ENCODE peak calls at places on chromosomes 13 and 19, in ten cellular contexts. One of them, this sample, is unnamed. For H3K9me3, the result is how much of the 10 kb centered on the place peaks cover.

GRCh38 chr13:107035778-107036177 is 467.8 kb upstream of the ARGLU1 start:
- DNase-seq in ovary: no peak
- DNase-seq in T-helper 17 cell: no peak
- DNase-seq in thyroid gland: no peak
- DNase-seq in transverse colon: no peak
- DNase-seq in suprapubic skin: no peak
- DNase-seq in CD8-positive, alpha-beta memory T cell: no peak
- DNase-seq in spleen: no peak
- DNase-seq in GM12878: no peak
- DNase-seq in esophagus muscularis mucosa: no peak
- DNase-seq in this sample: no peak

GRCh38 chr19:17522988-17523872 is 11.8 kb downstream of the PGLS start:
- DNase-seq in esophagus muscularis mucosa: no peak
- DNase-seq in CD8-positive, alpha-beta memory T cell: no peak
- DNase-seq in GM12878: peak
- DNase-seq in ovary: no peak
- DNase-seq in suprapubic skin: no peak
- DNase-seq in transverse colon: peak
- DNase-seq in T-helper 17 cell: no peak
- DNase-seq in spleen: peak
- DNase-seq in thyroid gland: peak
- DNase-seq in this sample: peak

GRCh38 chr13:48838193-48839000 is 137.3 kb upstream of the FNDC3A start:
- DNase-seq in transverse colon: no peak
- DNase-seq in suprapubic skin: no peak
- DNase-seq in GM12878: no peak
- DNase-seq in thyroid gland: no peak
- DNase-seq in T-helper 17 cell: no peak
- DNase-seq in CD8-positive, alpha-beta memory T cell: no peak
- DNase-seq in ovary: no peak
- DNase-seq in spleen: no peak
- DNase-seq in esophagus muscularis mucosa: no peak
- DNase-seq in this sample: no peak

GRCh38 chr19:18449552-18449951 is 11.6 kb upstream of the ISYNA1 start:
- DNase-seq in suprapubic skin: no peak
- DNase-seq in transverse colon: no peak
- DNase-seq in spleen: no peak
- DNase-seq in T-helper 17 cell: no peak
- DNase-seq in thyroid gland: no peak
- DNase-seq in CD8-positive, alpha-beta memory T cell: no peak
- DNase-seq in GM12878: no peak
- DNase-seq in esophagus muscularis mucosa: no peak
- DNase-seq in ovary: no peak
- DNase-seq in this sample: no peak

GRCh38 chr13:31639443-31640163 is 99.7 kb upstream of the RXFP2 start:
- DNase-seq in transverse colon: no peak
- DNase-seq in spleen: no peak
- DNase-seq in thyroid gland: no peak
- DNase-seq in ovary: no peak
- DNase-seq in GM12878: no peak
- DNase-seq in CD8-positive, alpha-beta memory T cell: no peak
- DNase-seq in esophagus muscularis mucosa: no peak
- DNase-seq in T-helper 17 cell: no peak
- DNase-seq in suprapubic skin: no peak
- DNase-seq in this sample: no peak

GRCh38 chr13:106796280-106797047 is 228.5 kb upstream of the ARGLU1 start:
- DNase-seq in suprapubic skin: no peak
- DNase-seq in spleen: no peak
- DNase-seq in esophagus muscularis mucosa: no peak
- DNase-seq in transverse colon: no peak
- DNase-seq in CD8-positive, alpha-beta memory T cell: no peak
- DNase-seq in T-helper 17 cell: no peak
- DNase-seq in thyroid gland: no peak
- DNase-seq in GM12878: peak
- DNase-seq in ovary: no peak
- DNase-seq in this sample: no peak

GRCh38 chr19:38451629-38452028 is 18.1 kb downstream of the RYR1 start:
- DNase-seq in T-helper 17 cell: no peak
- DNase-seq in transverse colon: no peak
- DNase-seq in esophagus muscularis mucosa: no peak
- DNase-seq in ovary: no peak
- DNase-seq in spleen: no peak
- DNase-seq in GM12878: no peak
- DNase-seq in thyroid gland: no peak
- DNase-seq in suprapubic skin: no peak
- DNase-seq in CD8-positive, alpha-beta memory T cell: no peak
- DNase-seq in this sample: no peak

GRCh38 chr19:38942471-38943181 is 11.9 kb downstream of the MRPS12 start:
- DNase-seq in esophagus muscularis mucosa: no peak
- DNase-seq in ovary: no peak
- DNase-seq in T-helper 17 cell: no peak
- DNase-seq in spleen: peak
- DNase-seq in transverse colon: no peak
- DNase-seq in GM12878: no peak
- DNase-seq in CD8-positive, alpha-beta memory T cell: no peak
- DNase-seq in suprapubic skin: no peak
- DNase-seq in thyroid gland: no peak
- DNase-seq in this sample: no peak

GRCh38 chr19:20005741-20006140 is 33.6 kb downstream of the ZNF682 start:
- DNase-seq in T-helper 17 cell: no peak
- DNase-seq in CD8-positive, alpha-beta memory T cell: no peak
- DNase-seq in ovary: no peak
- DNase-seq in esophagus muscularis mucosa: no peak
- DNase-seq in spleen: no peak
- DNase-seq in thyroid gland: no peak
- DNase-seq in suprapubic skin: no peak
- DNase-seq in transverse colon: no peak
- DNase-seq in GM12878: no peak
- DNase-seq in this sample: no peak
- H3K9me3 ChIP-seq in T-helper 17 cell: under half
- H3K9me3 ChIP-seq in CD8-positive, alpha-beta memory T cell: under half
- H3K9me3 ChIP-seq in ovary: under half
- H3K9me3 ChIP-seq in esophagus muscularis mucosa: under half
- H3K9me3 ChIP-seq in spleen: half or more
- H3K9me3 ChIP-seq in thyroid gland: under half
- H3K9me3 ChIP-seq in suprapubic skin: under half
- H3K9me3 ChIP-seq in transverse colon: under half
- H3K9me3 ChIP-seq in GM12878: under half
- H3K9me3 ChIP-seq in this sample: under half

DNA sequence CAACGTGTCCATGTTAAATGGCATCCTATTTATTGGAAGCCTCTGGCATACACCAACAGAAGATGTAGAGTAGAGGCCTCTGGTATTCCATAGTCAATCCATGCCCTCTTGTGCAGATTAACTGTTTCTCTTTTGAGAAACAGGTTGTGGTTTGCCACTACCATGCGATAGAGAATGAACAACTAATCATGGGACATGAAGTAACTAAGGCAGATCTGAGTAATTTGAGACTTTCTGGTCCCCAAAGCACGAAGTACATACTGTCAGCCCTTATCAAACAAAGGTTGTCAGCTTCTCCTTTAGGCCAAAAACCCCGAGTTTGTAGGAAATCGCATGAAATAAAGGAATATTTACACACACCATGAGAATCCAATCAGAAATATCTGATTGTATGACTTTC is 3.6 kb downstream of the ZNF121 start:
- DNase-seq in thyroid gland: no peak
- DNase-seq in CD8-positive, alpha-beta memory T cell: no peak
- DNase-seq in transverse colon: no peak
- DNase-seq in spleen: no peak
- DNase-seq in ovary: no peak
- DNase-seq in T-helper 17 cell: no peak
- DNase-seq in suprapubic skin: no peak
- DNase-seq in GM12878: no peak
- DNase-seq in esophagus muscularis mucosa: no peak
- DNase-seq in this sample: no peak
- H3K9me3 ChIP-seq in thyroid gland: under half
- H3K9me3 ChIP-seq in CD8-positive, alpha-beta memory T cell: under half
- H3K9me3 ChIP-seq in transverse colon: under half
- H3K9me3 ChIP-seq in spleen: half or more
- H3K9me3 ChIP-seq in ovary: under half
- H3K9me3 ChIP-seq in T-helper 17 cell: under half
- H3K9me3 ChIP-seq in suprapubic skin: under half
- H3K9me3 ChIP-seq in GM12878: under half
- H3K9me3 ChIP-seq in esophagus muscularis mucosa: under half
- H3K9me3 ChIP-seq in this sample: under half

GRCh38 chr19:51948979-51949378 is 21.7 kb downstream of the ZNF613 start:
- DNase-seq in GM12878: no peak
- DNase-seq in suprapubic skin: no peak
- DNase-seq in transverse colon: no peak
- DNase-seq in esophagus muscularis mucosa: no peak
- DNase-seq in T-helper 17 cell: no peak
- DNase-seq in ovary: peak
- DNase-seq in spleen: no peak
- DNase-seq in CD8-positive, alpha-beta memory T cell: no peak
- DNase-seq in thyroid gland: peak
- DNase-seq in this sample: no peak
- H3K9me3 ChIP-seq in GM12878: under half
- H3K9me3 ChIP-seq in suprapubic skin: half or more
- H3K9me3 ChIP-seq in transverse colon: half or more
- H3K9me3 ChIP-seq in esophagus muscularis mucosa: under half
- H3K9me3 ChIP-seq in T-helper 17 cell: under half
- H3K9me3 ChIP-seq in ovary: under half
- H3K9me3 ChIP-seq in spleen: half or more
- H3K9me3 ChIP-seq in CD8-positive, alpha-beta memory T cell: half or more
- H3K9me3 ChIP-seq in thyroid gland: under half
- H3K9me3 ChIP-seq in this sample: half or more

GRCh38 chr19:53045536-53045935 is 996 bp downstream of the ERVV-2 start:
- DNase-seq in spleen: no peak
- DNase-seq in transverse colon: no peak
- DNase-seq in CD8-positive, alpha-beta memory T cell: no peak
- DNase-seq in ovary: no peak
- DNase-seq in thyroid gland: no peak
- DNase-seq in esophagus muscularis mucosa: no peak
- DNase-seq in T-helper 17 cell: no peak
- DNase-seq in GM12878: no peak
- DNase-seq in suprapubic skin: no peak
- DNase-seq in this sample: no peak

DNA sequence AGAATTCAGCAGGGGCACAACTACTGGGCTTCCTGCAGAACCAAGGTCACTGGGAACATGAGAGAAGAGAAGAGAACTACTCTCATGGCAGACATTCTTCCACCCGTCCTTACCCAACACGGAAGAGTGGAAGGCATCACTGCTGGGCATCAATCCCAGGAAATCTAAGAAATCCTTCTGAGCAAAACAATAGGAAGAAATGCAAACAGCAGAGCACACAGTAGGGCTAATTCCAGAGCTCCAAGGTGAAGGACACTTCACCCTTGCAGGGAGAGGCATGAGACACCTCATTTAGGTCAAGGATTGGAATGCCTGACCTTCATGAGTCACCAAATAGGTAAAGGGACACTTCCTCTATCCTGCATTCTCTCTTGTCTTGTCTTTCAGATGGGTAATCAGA is 2.8 kb downstream of the ERVV-2 start:
- DNase-seq in transverse colon: no peak
- DNase-seq in esophagus muscularis mucosa: no peak
- DNase-seq in ovary: no peak
- DNase-seq in suprapubic skin: no peak
- DNase-seq in spleen: no peak
- DNase-seq in T-helper 17 cell: no peak
- DNase-seq in GM12878: no peak
- DNase-seq in CD8-positive, alpha-beta memory T cell: no peak
- DNase-seq in thyroid gland: no peak
- DNase-seq in this sample: no peak
- H3K9me3 ChIP-seq in transverse colon: under half
- H3K9me3 ChIP-seq in esophagus muscularis mucosa: under half
- H3K9me3 ChIP-seq in ovary: under half
- H3K9me3 ChIP-seq in suprapubic skin: under half
- H3K9me3 ChIP-seq in spleen: half or more
- H3K9me3 ChIP-seq in T-helper 17 cell: under half
- H3K9me3 ChIP-seq in GM12878: under half
- H3K9me3 ChIP-seq in CD8-positive, alpha-beta memory T cell: under half
- H3K9me3 ChIP-seq in thyroid gland: under half
- H3K9me3 ChIP-seq in this sample: under half

DNA sequence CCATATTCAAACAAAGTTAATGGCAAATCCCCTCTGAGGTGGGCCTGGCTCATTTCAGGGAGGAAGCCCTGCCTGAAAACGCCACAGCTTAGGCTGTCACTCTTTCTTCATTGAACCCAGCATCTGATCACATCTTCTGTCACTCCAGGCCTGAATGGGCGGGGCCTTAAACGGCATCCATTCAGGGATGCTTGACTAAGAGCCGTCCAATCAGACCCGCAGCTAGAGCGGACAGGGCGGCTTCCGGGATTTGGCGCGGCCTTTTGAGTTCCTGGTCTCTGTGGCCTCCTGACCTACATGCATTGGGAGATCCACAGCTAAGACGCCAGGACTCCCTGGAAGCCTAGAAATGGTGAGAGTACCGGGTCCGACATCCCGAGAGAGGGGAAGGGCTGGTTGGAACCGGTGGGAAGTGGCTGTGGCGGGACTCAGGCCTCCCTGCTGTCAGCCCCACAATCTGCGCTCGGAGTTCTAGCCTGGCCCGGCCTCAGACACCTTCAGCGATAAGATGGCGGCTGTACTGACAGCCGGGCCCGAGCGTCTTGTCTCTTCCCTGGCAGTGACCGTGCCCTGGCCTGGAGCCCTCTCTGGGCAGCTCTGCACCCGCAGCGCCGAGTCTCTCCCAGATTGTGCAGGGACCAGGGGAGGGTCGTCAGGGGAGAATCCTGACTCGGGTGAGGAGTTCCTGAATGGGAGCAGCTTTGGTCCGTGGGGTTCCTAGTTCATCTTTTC is at the start of gene ZNF723:
- DNase-seq in spleen: no peak
- DNase-seq in GM12878: no peak
- DNase-seq in transverse colon: no peak
- DNase-seq in CD8-positive, alpha-beta memory T cell: no peak
- DNase-seq in thyroid gland: no peak
- DNase-seq in suprapubic skin: peak
- DNase-seq in ovary: no peak
- DNase-seq in T-helper 17 cell: no peak
- DNase-seq in esophagus muscularis mucosa: no peak
- DNase-seq in this sample: no peak
- H3K9me3 ChIP-seq in spleen: half or more
- H3K9me3 ChIP-seq in GM12878: under half
- H3K9me3 ChIP-seq in transverse colon: under half
- H3K9me3 ChIP-seq in CD8-positive, alpha-beta memory T cell: under half
- H3K9me3 ChIP-seq in thyroid gland: under half
- H3K9me3 ChIP-seq in suprapubic skin: under half
- H3K9me3 ChIP-seq in ovary: under half
- H3K9me3 ChIP-seq in T-helper 17 cell: under half
- H3K9me3 ChIP-seq in esophagus muscularis mucosa: under half
- H3K9me3 ChIP-seq in this sample: under half

DNA sequence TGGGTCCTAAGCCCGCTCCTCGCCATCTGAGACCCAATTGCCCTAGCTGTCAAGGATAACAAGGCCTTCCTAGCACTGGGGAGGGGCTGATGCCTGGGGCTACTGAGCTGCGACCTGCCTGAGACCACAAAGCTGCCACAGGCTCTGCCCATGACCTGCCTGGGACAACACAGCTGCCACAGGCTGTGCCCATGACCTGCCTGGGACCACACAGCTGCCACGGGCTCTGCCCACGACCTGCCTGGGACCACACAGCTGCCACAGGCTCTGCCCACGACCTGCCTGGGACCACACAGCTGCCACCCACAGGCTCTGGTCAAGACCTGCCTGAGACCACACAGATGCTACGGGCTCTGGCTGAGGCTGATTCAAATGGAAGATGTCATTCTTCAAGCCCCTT is 54.8 kb downstream of the EPS15L1 start:
- DNase-seq in suprapubic skin: no peak
- DNase-seq in thyroid gland: no peak
- DNase-seq in ovary: no peak
- DNase-seq in esophagus muscularis mucosa: no peak
- DNase-seq in transverse colon: no peak
- DNase-seq in spleen: no peak
- DNase-seq in GM12878: no peak
- DNase-seq in T-helper 17 cell: no peak
- DNase-seq in CD8-positive, alpha-beta memory T cell: no peak
- DNase-seq in this sample: no peak
- H3K9me3 ChIP-seq in suprapubic skin: under half
- H3K9me3 ChIP-seq in thyroid gland: under half
- H3K9me3 ChIP-seq in ovary: under half
- H3K9me3 ChIP-seq in esophagus muscularis mucosa: under half
- H3K9me3 ChIP-seq in transverse colon: under half
- H3K9me3 ChIP-seq in spleen: under half
- H3K9me3 ChIP-seq in GM12878: under half
- H3K9me3 ChIP-seq in T-helper 17 cell: under half
- H3K9me3 ChIP-seq in CD8-positive, alpha-beta memory T cell: under half
- H3K9me3 ChIP-seq in this sample: under half

This sample was measured in naive thymus-derived CD4-positive, alpha-beta T cell.